ENCODE peak calls at places on chromosomes 2 and 18, in eight cellular contexts. F is PC-3, Z is mucosa of descending colon, Q is Panc1, R is hepatocyte, U is heart right ventricle, I is right cardiac atrium, M is adipocyte. J is an unnamed sample. For H3K4me1, the result is how much of the 10 kb centered on the place peaks cover.

GRCh38 chr2:101897301-101897700 is 94.5 kb upstream of the IL1R2 start:
- DNase-seq in M (no peak), Q (no peak), I (no peak), F (no peak), U (no peak), R (no peak), Z (no peak), J (no peak)

GRCh38 chr2:103410221-103410620 is 648.4 kb downstream of the TMEM182 start:
- DNase-seq in R (no peak), F (no peak), Z (no peak), Q (no peak), M (no peak), U (no peak), I (no peak), J (no peak)

GRCh38 chr2:62306751-62307468 is 111.0 kb downstream of the B3GNT2 start:
- DNase-seq in U (no peak), I (no peak), F (peak), R (peak), M (peak), Q (no peak), Z (no peak), J (no peak)

GRCh38 chr2:86695053-86695691 is 24.9 kb upstream of the RMND5A start:
- DNase-seq in Z (no peak), I (no peak), M (no peak), U (no peak), F (peak), R (peak), Q (no peak), J (no peak)

GRCh38 chr2:218991674-218992168 is 1.5 kb downstream of the CRYBA2 start:
- DNase-seq in Q (no peak), R (peak), F (peak), Z (no peak), I (no peak), M (peak), U (no peak), J (no peak)

GRCh38 chr2:108910541-108911396 is 78.3 kb downstream of the EDAR start:
- DNase-seq in M (no peak), I (no peak), Q (no peak), Z (no peak), U (no peak), F (no peak), R (no peak), J (no peak)

GRCh38 chr2:177231270-177231669 is 18.7 kb downstream of the HNRNPA3 start:
- DNase-seq in I (no peak), M (no peak), R (no peak), Q (no peak), F (no peak), Z (no peak), U (no peak), J (no peak)

GRCh38 chr2:233156001-233156400 is 95.5 kb upstream of the ATG16L1 start:
- DNase-seq in F (no peak), R (no peak), U (no peak), I (no peak), Z (no peak), Q (no peak), M (no peak), J (no peak)

GRCh38 chr2:117832905-117833613 is 18.6 kb downstream of the DDX18 start:
- DNase-seq in Z (no peak), U (no peak), I (no peak), M (peak), Q (no peak), R (peak), F (peak), J (no peak)

GRCh38 chr2:239724851-239725550 is 300.1 kb downstream of the NDUFA10 start:
- DNase-seq in R (no peak), Z (peak), U (no peak), Q (no peak), M (no peak), I (no peak), F (no peak), J (no peak)

GRCh38 chr2:75053484-75054112 is 95.2 kb downstream of the POLE4 start:
- DNase-seq in Q (no peak), F (peak), Z (no peak), U (no peak), M (no peak), I (no peak), R (peak), J (peak)

GRCh38 chr2:128467321-128467901 is 148.7 kb upstream of the HS6ST1 start:
- DNase-seq in Q (no peak), Z (no peak), R (no peak), M (no peak), I (no peak), F (no peak), U (peak), J (no peak)

GRCh38 chr2:159521272-159521671 is 95.1 kb downstream of the BAZ2B start:
- DNase-seq in F (no peak), I (no peak), U (no peak), Z (no peak), Q (no peak), M (peak), R (no peak), J (no peak)

GRCh38 chr18:56709463-56709862 is 58.3 kb downstream of the WDR7 start:
- DNase-seq in U (no peak), I (no peak), R (peak), F (peak), M (peak), Z (no peak), Q (peak), J (peak)

GRCh38 chr18:11520536-11520935 is 88.9 kb upstream of the SLC35G4 start:
- DNase-seq in U (no peak), I (no peak), Z (no peak), Q (no peak), M (no peak), R (no peak), F (no peak), J (no peak)

GRCh38 chr2:58939388-58939787 is 698.3 kb upstream of the FANCL start:
- DNase-seq in Z (no peak), F (peak), I (no peak), R (no peak), M (peak), Q (no peak), U (no peak), J (no peak)

GRCh38 chr2:145715601-145716000 is 1195.7 kb upstream of the ZEB2 start:
- DNase-seq in Z (no peak), M (peak), R (no peak), I (no peak), U (no peak), Q (no peak), F (peak), J (no peak)

GRCh38 chr18:48605408-48605845 is 66.6 kb downstream of the CTIF start:
- DNase-seq in Z (no peak), R (peak), Q (no peak), F (peak), U (no peak), M (no peak), I (no peak), J (peak)

GRCh38 chr2:2809771-2810170 is 478.7 kb upstream of the MYT1L start:
- DNase-seq in M (no peak), I (no peak), Z (no peak), U (no peak), F (no peak), R (no peak), Q (no peak), J (no peak)

GRCh38 chr2:155965415-155966070 is 367.0 kb downstream of the NR4A2 start:
- DNase-seq in I (no peak), M (no peak), Q (no peak), U (no peak), Z (no peak), F (peak), R (no peak), J (no peak)

GRCh38 chr2:202035089-202035940 is 1.7 kb downstream of the FZD7 start:
- DNase-seq in Q (no peak), Z (peak), U (peak), F (no peak), R (peak), I (peak), M (peak), J (no peak)

GRCh38 chr2:191845248-191845715 is 1.6 kb downstream of the CAVIN2 start:
- DNase-seq in U (peak), I (peak), M (peak), Q (no peak), Z (peak), F (no peak), R (no peak), J (peak)

DNA sequence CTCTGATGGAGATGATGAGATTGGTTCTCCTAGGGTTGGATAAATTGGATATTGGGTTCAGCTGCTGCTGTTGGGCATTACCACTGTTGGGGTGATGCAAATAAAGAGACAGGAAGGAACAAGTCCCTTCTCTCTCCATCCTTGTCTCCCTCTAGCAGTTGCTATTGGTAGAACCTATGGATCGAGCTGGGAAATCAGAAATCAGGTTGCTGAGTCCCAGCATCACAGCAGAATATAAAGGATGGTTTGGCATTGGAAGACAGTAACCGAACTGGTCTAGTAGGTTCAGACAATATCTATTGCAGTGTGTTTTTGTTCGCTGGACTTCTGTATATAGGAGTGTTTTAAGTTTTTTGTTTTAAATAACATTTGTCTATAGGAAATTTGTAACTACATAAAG is 8.1 kb downstream of the WDR43 start:
- DNase-seq in F (no peak), M (no peak), I (no peak), U (no peak), Q (no peak), Z (no peak), R (no peak), J (no peak)
- H3K4me3 ChIP-seq in F (no peak), M (no peak), I (no peak), U (no peak), Q (no peak), Z (no peak), R (no peak), J (no peak)

GRCh38 chr2:216551234-216551633 is 52.6 kb downstream of the RPL37A start:
- DNase-seq in Z (no peak), U (no peak), I (no peak), F (peak), R (no peak), Q (no peak), M (peak), J (no peak)
- H3K4me1 ChIP-seq in Z (under half), U (under half), I (under half), F (under half), R (under half), Q (under half), M (under half), J (under half)

DNA sequence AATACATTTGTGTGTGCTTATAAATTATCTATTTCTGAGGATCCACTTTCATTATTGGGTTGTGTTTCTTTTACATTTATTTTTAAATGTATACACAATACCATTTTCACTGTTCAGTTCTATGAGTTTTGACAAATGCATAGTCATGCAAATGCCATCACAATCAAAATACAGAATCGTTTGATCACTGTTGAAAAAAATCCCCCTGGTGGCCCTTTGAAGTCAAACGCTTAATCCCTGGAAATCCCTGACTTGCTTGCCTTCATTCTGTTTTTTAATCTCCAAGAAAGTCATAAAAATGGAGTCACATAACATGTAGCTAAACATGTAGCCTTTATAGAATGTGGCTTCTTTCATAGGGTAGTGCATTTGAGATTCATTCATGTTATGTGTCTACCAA is 173.3 kb downstream of the GALR1 start:
- DNase-seq in F (peak), U (no peak), I (no peak), Q (no peak), R (no peak), Z (no peak), M (no peak), J (no peak)
- H3K4me3 ChIP-seq in F (no peak), U (no peak), I (no peak), Q (no peak), R (no peak), Z (no peak), M (no peak), J (no peak)

DNA sequence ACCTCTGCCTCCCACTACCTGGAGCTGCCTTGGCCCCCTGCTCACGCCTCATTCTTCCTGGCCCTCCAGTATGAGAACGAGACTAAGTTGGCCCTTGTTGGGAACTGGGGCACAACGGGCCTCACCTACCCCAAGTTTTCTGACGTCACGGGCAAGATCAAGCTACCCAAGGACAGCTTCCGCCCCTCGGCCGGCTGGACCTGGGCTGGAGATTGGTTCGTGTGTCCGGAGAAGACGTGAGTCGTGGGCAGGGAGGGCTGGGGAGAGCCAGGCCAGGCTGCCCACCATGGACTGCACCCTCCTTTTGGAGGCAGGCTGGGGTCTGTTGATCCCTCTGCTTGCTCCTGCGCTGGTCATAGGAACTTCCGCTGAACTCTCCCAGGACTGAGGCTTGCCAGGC is 114.7 kb downstream of the DYSF start:
- DNase-seq in Z (no peak), Q (no peak), U (no peak), F (no peak), M (no peak), I (peak), R (no peak), J (no peak)
- H3K4me1 ChIP-seq in Z (under half), Q (under half), U (under half), F (under half), M (under half), I (under half), R (under half), J (under half)

DNA sequence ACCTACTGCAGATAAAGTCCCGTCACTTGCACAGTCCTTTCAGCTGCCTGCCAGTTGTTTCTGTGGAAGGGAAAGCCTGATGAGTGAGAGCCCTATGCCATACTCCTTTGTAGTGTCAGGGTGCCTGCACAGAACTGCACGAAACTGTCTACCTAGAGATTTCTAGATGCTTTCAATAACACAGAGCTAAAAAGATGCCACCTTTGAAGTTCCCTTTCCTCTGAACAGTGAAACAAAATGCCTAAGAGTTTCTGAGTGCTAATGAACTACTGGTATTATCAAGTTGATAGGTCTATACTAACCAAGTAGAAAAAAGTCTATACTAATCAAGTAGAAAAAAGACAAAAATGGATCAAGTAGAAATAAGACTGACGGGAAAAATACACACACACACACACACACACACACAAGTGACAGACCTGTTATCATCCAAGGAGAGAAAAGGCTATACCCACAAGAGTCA is 79.0 kb downstream of the TLK1 start:
- DNase-seq in R (no peak), U (no peak), M (no peak), Z (no peak), F (no peak), I (no peak), Q (no peak), J (no peak)
- H3K4me3 ChIP-seq in R (no peak), U (no peak), M (no peak), Z (no peak), F (no peak), I (no peak), Q (no peak), J (no peak)

J was measured in HAP-1.